ENCODE peak calls at places on chromosomes 5 and 9, in eight cellular contexts. R is endothelial cell; C is left ventricle myocardium inferior; M is sigmoid colon; N is NCI-H1092; G is CD4-positive, alpha-beta T cell; U is RCC 7860; W is lower lobe of right lung. P is an unnamed sample.

GRCh38 chr5:65395526-65396155 is 86.1 kb downstream of the ADAMTS6 start:
- DNase-seq in R (no peak), C (no peak), M (no peak), N (no peak), G (no peak), U (no peak), W (no peak), P (no peak)

GRCh38 chr5:161085081-161085480 is 233.1 kb upstream of the ATP10B start:
- DNase-seq in R (no peak), C (no peak), M (no peak), N (no peak), G (no peak), U (no peak), W (no peak), P (no peak)

GRCh38 chr5:139854953-139855352 is 59.3 kb downstream of the PSD2 start:
- DNase-seq in R (no peak), C (no peak), M (no peak), N (no peak), G (no peak), U (no peak), W (no peak), P (no peak)

GRCh38 chr5:112548246-112548982 is 129.3 kb upstream of the EPB41L4A start:
- DNase-seq in R (no peak), C (no peak), M (no peak), N (no peak), G (no peak), U (peak; percentile 79), W (no peak), P (no peak)

GRCh38 chr9:100466828-100467220 is 6.1 kb upstream of the TMEFF1 start:
- DNase-seq in R (no peak), C (no peak), M (no peak), N (no peak), G (no peak), U (peak; percentile 62), W (no peak), P (no peak)

GRCh38 chr5:34009610-34010009 is 1.8 kb upstream of the AMACR start:
- DNase-seq in R (no peak), C (no peak), M (no peak), N (no peak), G (no peak), U (no peak), W (no peak), P (no peak)

GRCh38 chr5:177354716-177355115 is 3.0 kb upstream of the RGS14 start:
- DNase-seq in R (no peak), C (no peak), M (no peak), N (no peak), G (no peak), U (no peak), W (no peak), P (no peak)

GRCh38 chr5:75040973-75041372 is 11.4 kb downstream of the GCNT4 start:
- DNase-seq in R (no peak), C (no peak), M (no peak), N (no peak), G (no peak), U (no peak), W (no peak), P (no peak)

GRCh38 chr5:122915717-122916399 is 70.4 kb downstream of the SNX24 start:
- DNase-seq in R (no peak), C (no peak), M (no peak), N (no peak), G (no peak), U (no peak), W (no peak), P (no peak)

GRCh38 chr5:146208916-146209522 is 5.6 kb downstream of the RBM27 start:
- DNase-seq in R (no peak), C (no peak), M (no peak), N (no peak), G (no peak), U (no peak), W (no peak), P (no peak)

GRCh38 chr5:175377816-175378215 is 66.2 kb downstream of the DRD1 start:
- DNase-seq in R (no peak), C (no peak), M (no peak), N (no peak), G (no peak), U (no peak), W (no peak), P (no peak)

GRCh38 chr5:35671516-35671915 is 53.9 kb downstream of the SPEF2 start:
- DNase-seq in R (no peak), C (no peak), M (no peak), N (no peak), G (no peak), U (no peak), W (no peak), P (no peak)

GRCh38 chr9:91039125-91039834 is 237.7 kb downstream of the SYK start:
- DNase-seq in R (no peak), C (no peak), M (no peak), N (no peak), G (no peak), U (no peak), W (no peak), P (no peak)

GRCh38 chr5:9467199-9468069 is 78.4 kb downstream of the SEMA5A start:
- DNase-seq in R (no peak), C (no peak), M (no peak), N (no peak), G (no peak), U (no peak), W (peak; percentile 47), P (no peak)

GRCh38 chr9:13941686-13942085 is 372.3 kb downstream of the NFIB start:
- DNase-seq in R (no peak), C (no peak), M (no peak), N (no peak), G (no peak), U (no peak), W (no peak), P (no peak)

GRCh38 chr5:97046270-97046982 is 96.0 kb downstream of the LIX1 start:
- DNase-seq in R (no peak), C (no peak), M (no peak), N (no peak), G (no peak), U (peak; percentile 6), W (no peak), P (no peak)

GRCh38 chr9:103537426-103537825 is 542.3 kb downstream of the CYLC2 start:
- DNase-seq in R (no peak), C (no peak), M (no peak), N (no peak), G (no peak), U (no peak), W (no peak), P (no peak)

GRCh38 chr5:74865293-74865798 is 841 bp downstream of the FAM169A start:
- DNase-seq in R (no peak), C (no peak), M (no peak), N (no peak), G (no peak), U (no peak), W (no peak), P (no peak)

GRCh38 chr5:943874-944620 is 51.4 kb downstream of the TRIP13 start:
- DNase-seq in R (no peak), C (no peak), M (no peak), N (no peak), G (no peak), U (no peak), W (no peak), P (no peak)

GRCh38 chr9:33861917-33862453 is 45.0 kb downstream of the UBE2R2 start:
- DNase-seq in R (no peak), C (no peak), M (no peak), N (no peak), G (no peak), U (no peak), W (no peak), P (no peak)

GRCh38 chr5:32708949-32709348 is 2.2 kb upstream of the NPR3 start:
- DNase-seq in R (no peak), C (no peak), M (peak; percentile 56), N (no peak), G (no peak), U (no peak), W (no peak), P (no peak)

GRCh38 chr5:127865273-127865672 is 162.1 kb downstream of the CCDC192 start:
- DNase-seq in R (no peak), C (no peak), M (no peak), N (no peak), G (no peak), U (no peak), W (no peak), P (no peak)

GRCh38 chr5:172544371-172545120 is 90.2 kb upstream of the SH3PXD2B start:
- DNase-seq in R (no peak), C (no peak), M (peak; percentile 54), N (peak; percentile 50), G (no peak), U (no peak), W (no peak), P (no peak)

P was measured in activated CD8-positive, alpha-beta memory T cell treated with anti-CD3 and anti-CD28 coated beads for 4 hours.